ENCODE peak calls at places on chromosomes 3 and 15, in ten cellular contexts. F is mesothelial cell of epicardium; V is activated T-cell treated with anti-CD3 and anti-CD28 coated beads for 1 hour; A is naive thymus-derived CD8-positive, alpha-beta T cell; Y is dorsolateral prefrontal cortex; S is CD8-positive, alpha-beta memory T cell; G is GM19239; Q is HS-5; P is tibial artery; R is stimulated activated CD8-positive, alpha-beta memory T cell treated with anti-CD3 and anti-CD28 coated beads, Interleukin-15, amount 100 ng/mL, for 24 hours. L is an unnamed sample.

GRCh38 chr3:99768126-99768525 is 49.5 kb upstream of the CMSS1 start:
- DNase-seq in V (no peak), A (no peak), S (no peak), R (no peak), F (no peak), P (no peak), Y (no peak), Q (no peak), G (no peak), L (no peak)

GRCh38 chr3:153242900-153243299 is 80.9 kb downstream of the RAP2B start:
- DNase-seq in Y (no peak), S (peak; percentile 61), P (no peak), V (no peak), G (no peak), F (no peak), Q (no peak), A (no peak), R (no peak), L (no peak)

GRCh38 chr3:111438283-111438682 is 103.7 kb upstream of the CD96 start:
- DNase-seq in P (no peak), A (no peak), V (no peak), R (no peak), Q (no peak), Y (no peak), F (no peak), S (no peak), G (no peak), L (no peak)

GRCh38 chr15:41513282-41514227 is at the start of gene LTK:
- DNase-seq in Y (no peak), P (no peak), S (peak; percentile 24), R (no peak), Q (no peak), F (no peak), V (no peak), G (no peak), A (no peak), L (peak; percentile 53)

GRCh38 chr3:193783166-193783896 is 190.3 kb downstream of the OPA1 start:
- DNase-seq in G (no peak), R (no peak), Y (no peak), V (no peak), S (no peak), F (no peak), A (no peak), P (peak; percentile 45), Q (no peak), L (no peak)

GRCh38 chr15:85649372-85649771 is 145.4 kb downstream of the KLHL25 start:
- DNase-seq in F (no peak), A (no peak), V (no peak), G (no peak), Q (peak; percentile 56), R (no peak), Y (no peak), P (no peak), S (peak; percentile 6), L (peak; percentile 37)

GRCh38 chr15:38002883-38003477 is 68.5 kb downstream of the TMCO5A start:
- DNase-seq in F (no peak), V (no peak), S (no peak), Q (peak; percentile 29), R (no peak), Y (peak; percentile 76), A (no peak), G (no peak), P (peak; percentile 68), L (peak; percentile 30)

GRCh38 chr3:114428173-114428606 is 134.4 kb downstream of the TIGIT start:
- DNase-seq in F (no peak), S (no peak), Q (no peak), P (no peak), A (no peak), G (no peak), Y (no peak), R (no peak), V (no peak), L (no peak)

GRCh38 chr3:194384569-194385001 is 14.5 kb downstream of the GP5 start:
- DNase-seq in Q (no peak), A (no peak), P (peak; percentile 32), R (no peak), S (no peak), V (no peak), Y (no peak), G (no peak), F (peak; percentile 9), L (no peak)

GRCh38 chr3:172938788-172939187 is 188.3 kb downstream of the ECT2 start:
- DNase-seq in A (no peak), V (no peak), R (no peak), Y (no peak), Q (no peak), F (no peak), P (no peak), G (no peak), S (no peak), L (no peak)

GRCh38 chr15:28955686-28956421 is 70.1 kb downstream of the APBA2 start:
- DNase-seq in Q (peak; percentile 24), R (no peak), G (no peak), S (no peak), Y (peak; percentile 8), A (no peak), V (no peak), F (peak; percentile 34), P (no peak), L (no peak)

GRCh38 chr3:132222868-132223538 is 94.2 kb upstream of the ACP3 start:
- DNase-seq in G (no peak), F (no peak), V (no peak), Q (no peak), A (no peak), P (peak; percentile 68), R (no peak), Y (peak; percentile 20), S (no peak), L (no peak)

GRCh38 chr3:197343656-197344408 is 45.4 kb upstream of the DLG1 start:
- DNase-seq in F (no peak), Y (no peak), P (peak; percentile 19), R (no peak), V (no peak), A (no peak), Q (no peak), G (no peak), S (no peak), L (no peak)

GRCh38 chr3:12932347-12932746 is 91.0 kb upstream of the RPL32 start:
- DNase-seq in A (no peak), Y (peak; percentile 85), V (no peak), G (no peak), R (no peak), S (no peak), F (no peak), Q (no peak), P (peak; percentile 74), L (no peak)

GRCh38 chr3:176814252-176814651 is 383.0 kb downstream of the TBL1XR1 start:
- DNase-seq in Y (no peak), Q (no peak), S (no peak), P (no peak), A (no peak), G (peak; percentile 23), V (no peak), F (peak; percentile 51), R (no peak), L (peak; percentile 54)

GRCh38 chr15:76160426-76161152 is 100.8 kb downstream of the TMEM266 start:
- DNase-seq in S (no peak), P (no peak), Y (no peak), F (no peak), R (no peak), G (no peak), A (no peak), Q (no peak), V (no peak), L (no peak)

GRCh38 chr3:35616346-35616745 is 23.0 kb upstream of the ARPP21 start:
- DNase-seq in Q (no peak), F (no peak), R (no peak), P (no peak), S (no peak), V (no peak), A (no peak), Y (no peak), G (no peak), L (no peak)

GRCh38 chr3:126394179-126394976 is at the start of gene CFAP100:
- DNase-seq in V (no peak), S (no peak), A (no peak), P (peak; percentile 71), F (no peak), R (no peak), G (no peak), Y (peak; percentile 38), Q (no peak), L (no peak)

GRCh38 chr3:9866639-9867038 is 13.4 kb downstream of the CIDEC start:
- DNase-seq in A (no peak), V (no peak), Q (no peak), P (peak; percentile 82), S (no peak), F (no peak), Y (no peak), G (no peak), R (no peak), L (no peak)

GRCh38 chr3:170469151-170470062 is 50.7 kb downstream of the CLDN11 start:
- DNase-seq in G (no peak), V (no peak), R (no peak), P (no peak), F (no peak), S (no peak), Q (no peak), Y (no peak), A (no peak), L (no peak)